ENCODE peak calls at places on chromosomes 1 and 21, in seven cellular contexts. H, N, S, J, R, G and D are unnamed samples.

GRCh38 chr1:25022361-25023189 is 92.5 kb upstream of the RUNX3 start:
- DNase-seq in H (peak), N (peak), S (peak), J (peak), R (peak), G (peak), D (peak)

GRCh38 chr1:46466477-46467182 is 23.0 kb upstream of the DMBX1 start:
- DNase-seq in H (no peak), N (no peak), S (no peak), J (no peak), R (no peak), G (no peak), D (peak)

GRCh38 chr1:117605164-117605810 is 561 bp upstream of the TENT5C start:
- DNase-seq in H (no peak), N (peak), S (no peak), J (peak), R (no peak), G (no peak), D (no peak)

GRCh38 chr1:27522860-27523665 is 33.1 kb upstream of the WASF2 start:
- DNase-seq in H (no peak), N (peak), S (no peak), J (peak), R (no peak), G (no peak), D (peak)

GRCh38 chr1:101357444-101357986 is 120.7 kb downstream of the S1PR1 start:
- DNase-seq in H (peak), N (peak), S (peak), J (peak), R (peak), G (peak), D (peak)

GRCh38 chr1:36673207-36673606 is 190.5 kb upstream of the CSF3R start:
- DNase-seq in H (no peak), N (no peak), S (no peak), J (no peak), R (peak), G (no peak), D (no peak)

GRCh38 chr1:84698151-84698651 is 7.9 kb upstream of the SSX2IP start:
- DNase-seq in H (no peak), N (no peak), S (peak), J (no peak), R (no peak), G (no peak), D (no peak)

GRCh38 chr1:25743164-25744139 is 56.5 kb upstream of the SELENON start:
- DNase-seq in H (no peak), N (no peak), S (peak), J (no peak), R (no peak), G (no peak), D (no peak)

GRCh38 chr1:13543927-13544556 is 30.2 kb upstream of the LRRC38 start:
- DNase-seq in H (peak), N (no peak), S (no peak), J (peak), R (no peak), G (no peak), D (peak)

GRCh38 chr1:50633465-50633864 is 210.2 kb upstream of the DMRTA2 start:
- DNase-seq in H (no peak), N (peak), S (no peak), J (no peak), R (no peak), G (no peak), D (no peak)

GRCh38 chr1:56400526-56400925 is 178.8 kb downstream of the PLPP3 start:
- DNase-seq in H (no peak), N (no peak), S (no peak), J (no peak), R (no peak), G (no peak), D (no peak)

GRCh38 chr1:192161974-192162373 is 3.7 kb downstream of the RGS18 start:
- DNase-seq in H (no peak), N (no peak), S (no peak), J (no peak), R (no peak), G (no peak), D (no peak)
- TF ChIP-seq CEBPB in H (no peak), N (no peak), S (no peak), J (no peak), R (no peak), G (no peak), D (no peak)

GRCh38 chr21:42083361-42083690 is 12.2 kb downstream of the UMODL1 start:
- DNase-seq in H (no peak), N (no peak), S (no peak), J (no peak), R (no peak), G (no peak), D (no peak)
- TF ChIP-seq CEBPB in H (no peak), N (no peak), S (no peak), J (no peak), R (no peak), G (no peak), D (no peak)

GRCh38 chr1:205237526-205238484 is 10.1 kb downstream of the TMCC2 start:
- DNase-seq in H (no peak), N (no peak), S (no peak), J (peak), R (no peak), G (no peak), D (no peak)
- TF ChIP-seq CEBPB in H (no peak), N (no peak), S (no peak), J (peak), R (no peak), G (no peak), D (no peak)

GRCh38 chr1:19921310-19921709 is 2.1 kb downstream of the PLA2G2E start:
- DNase-seq in H (no peak), N (no peak), S (no peak), J (no peak), R (no peak), G (no peak), D (no peak)
- TF ChIP-seq CEBPB in H (no peak), N (no peak), S (no peak), J (no peak), R (no peak), G (no peak), D (no peak)

GRCh38 chr1:63537940-63538339 is 14.6 kb downstream of the EFCAB7 start:
- DNase-seq in H (no peak), N (no peak), S (peak), J (no peak), R (no peak), G (no peak), D (no peak)
- TF ChIP-seq CEBPB in H (no peak), N (no peak), S (no peak), J (no peak), R (no peak), G (no peak), D (no peak)

GRCh38 chr1:11056504-11056903 is 3.3 kb downstream of the SRM start:
- DNase-seq in H (no peak), N (no peak), S (no peak), J (no peak), R (no peak), G (no peak), D (no peak)
- TF ChIP-seq CEBPB in H (no peak), N (no peak), S (no peak), J (no peak), R (no peak), G (no peak), D (no peak)